ENCODE peak calls at places on chromosomes 7 and 10, in five cellular contexts. W, F, N, Z and Q are unnamed samples.

GRCh38 chr10:84333864-84334451 is 5.6 kb downstream of the CCSER2 start:
- DNase-seq in Z (no peak), F (peak; percentile 69), N (no peak), W (peak; percentile 83), Q (no peak)

GRCh38 chr7:152856351-152856750 is 96.8 kb downstream of the ACTR3B start:
- DNase-seq in Z (no peak), W (no peak), N (no peak), F (no peak), Q (no peak)

GRCh38 chr7:116122972-116123595 is 87.3 kb upstream of the TES start:
- DNase-seq in W (peak; percentile 9), Z (no peak), N (peak; percentile 19), F (no peak), Q (no peak)

GRCh38 chr10:71757450-71757918 is 15.8 kb downstream of the VSIR start:
- DNase-seq in W (no peak), F (peak; percentile 57), N (no peak), Z (no peak), Q (no peak)

GRCh38 chr7:122304996-122305421 is 459 bp upstream of the FEZF1 start:
- DNase-seq in N (no peak), Z (no peak), W (no peak), F (no peak), Q (no peak)

GRCh38 chr7:86963599-86964230 is 95.7 kb downstream of the ELAPOR2 start:
- DNase-seq in F (no peak), Z (no peak), W (no peak), N (no peak), Q (no peak)

GRCh38 chr7:87231243-87231642 is 11.7 kb upstream of the TMEM243 start:
- DNase-seq in Z (no peak), F (no peak), W (no peak), N (no peak), Q (peak; percentile 70)

GRCh38 chr7:122137291-122138077 is 6.6 kb downstream of the AASS start:
- DNase-seq in F (no peak), Z (no peak), N (no peak), W (no peak), Q (no peak)

GRCh38 chr7:42407311-42407710 is 170.3 kb upstream of the GLI3 start:
- DNase-seq in N (no peak), Z (no peak), W (no peak), F (no peak), Q (no peak)

GRCh38 chr7:74092964-74093339 is 9.3 kb downstream of the LIMK1 start:
- DNase-seq in Z (no peak), W (no peak), F (no peak), N (no peak), Q (no peak)

GRCh38 chr7:25763461-25763860 is 388.5 kb upstream of the NFE2L3 start:
- DNase-seq in Z (no peak), W (no peak), F (no peak), N (no peak), Q (no peak)

GRCh38 chr10:33321516-33321915 is 13.0 kb downstream of the NRP1 start:
- DNase-seq in F (no peak), N (no peak), Z (no peak), W (no peak), Q (no peak)

GRCh38 chr10:13839430-13839986 is 252.7 kb downstream of the PRPF18 start:
- DNase-seq in Z (no peak), F (no peak), W (no peak), N (peak; percentile 66), Q (no peak)

GRCh38 chr7:84553711-84554110 is 359.1 kb upstream of the SEMA3A start:
- DNase-seq in Z (no peak), N (no peak), F (no peak), W (no peak), Q (no peak)

GRCh38 chr10:123269017-123269552 is 114.9 kb downstream of the BUB3 start:
- DNase-seq in Z (no peak), N (no peak), F (no peak), W (no peak), Q (no peak)

GRCh38 chr10:84308481-84309304 is 19.7 kb upstream of the CCSER2 start:
- DNase-seq in F (peak; percentile 34), N (no peak), W (peak; percentile 70), Z (no peak), Q (no peak)

GRCh38 chr10:132062181-132062515 is 3.6 kb upstream of the JAKMIP3 start:
- DNase-seq in W (no peak), Z (no peak), F (no peak), N (no peak), Q (no peak)

GRCh38 chr10:73251683-73252444 is 580 bp downstream of the MRPS16 start:
- DNase-seq in N (no peak), F (no peak), Z (no peak), W (no peak), Q (no peak)

GRCh38 chr10:62083868-62084267 is 182.4 kb downstream of the ARID5B start:
- DNase-seq in F (no peak), Z (no peak), N (no peak), W (no peak), Q (no peak)

GRCh38 chr10:132519382-132520146 is 18.0 kb upstream of the INPP5A start:
- DNase-seq in W (no peak), F (no peak), Z (no peak), N (no peak), Q (peak; percentile 23)

GRCh38 chr7:70477051-70478010 is 654.6 kb upstream of the GALNT17 start:
- DNase-seq in W (no peak), Z (no peak), N (no peak), F (no peak), Q (no peak)

GRCh38 chr10:131899695-131900349 is 986 bp upstream of the PPP2R2D start:
- DNase-seq in N (no peak), W (no peak), F (no peak), Z (no peak), Q (no peak)

GRCh38 chr10:129843131-129843541 is 120.9 kb downstream of the EBF3 start:
- DNase-seq in F (no peak), W (no peak), N (no peak), Z (no peak), Q (no peak)

GRCh38 chr10:86535057-86535882 is 13.7 kb upstream of the WAPL start:
- DNase-seq in W (peak; percentile 13), Z (no peak), F (no peak), N (no peak), Q (no peak)

GRCh38 chr10:119516381-119517234 is 25.9 kb downstream of the RGS10 start:
- DNase-seq in N (no peak), Z (no peak), F (peak; percentile 72), W (peak; percentile 85), Q (no peak)

GRCh38 chr10:100969175-100970075 is at the start of gene SEMA4G:
- DNase-seq in N (no peak), W (peak; percentile 29), Z (no peak), F (peak; percentile 55), Q (peak; percentile 58)

GRCh38 chr7:98616381-98617050 is 569 bp upstream of the NPTX2 start:
- DNase-seq in F (no peak), N (no peak), W (no peak), Z (no peak), Q (peak; percentile 80)

GRCh38 chr10:13414855-13415254 is 66.8 kb upstream of the SEPHS1 start:
- DNase-seq in F (no peak), N (no peak), Z (no peak), W (no peak), Q (no peak)

GRCh38 chr10:120586471-120586872 is 129.4 kb downstream of the PLPP4 start:
- DNase-seq in Z (no peak), N (no peak), F (no peak), W (no peak), Q (no peak)

GRCh38 chr7:17552952-17553351 is 254.5 kb downstream of the AHR start:
- DNase-seq in F (no peak), W (no peak), N (no peak), Z (no peak), Q (no peak)

GRCh38 chr7:35599642-35600041 is 95.3 kb downstream of the HERPUD2 start:
- DNase-seq in N (no peak), Z (no peak), W (no peak), F (no peak), Q (no peak)

GRCh38 chr10:83881647-83882046 is 257.7 kb upstream of the GHITM start:
- DNase-seq in F (no peak), W (no peak), N (no peak), Z (no peak), Q (no peak)

GRCh38 chr10:132301371-132302330 is 6.1 kb downstream of the STK32C start:
- DNase-seq in F (no peak), W (no peak), Z (no peak), N (no peak), Q (no peak)

GRCh38 chr10:61592581-61592980 is 70.1 kb upstream of the CABCOCO1 start:
- DNase-seq in Z (no peak), N (no peak), F (no peak), W (peak; percentile 5), Q (no peak)